ENCODE peak calls at places on chromosomes 13 and 19, in eight cellular contexts. B is anterior cingulate cortex, R is pancreas, O is heart right ventricle, S is SW480, X is iPS-NIHi11, M is NCI-H2107, U is iPS DF 6.9. I is an unnamed sample.

GRCh38 chr19:42474743-42475142 is 32.0 kb upstream of the CXCL17 start:
- DNase-seq in R (no peak), U (no peak), O (no peak), M (no peak), X (no peak), B (no peak), S (no peak), I (no peak)

GRCh38 chr13:94063096-94063495 is 416.4 kb downstream of the DCT start:
- DNase-seq in O (no peak), S (no peak), M (no peak), B (no peak), R (no peak), X (no peak), U (no peak), I (no peak)

GRCh38 chr19:38213911-38214625 is 10.0 kb downstream of the DPF1 start:
- DNase-seq in X (no peak), M (no peak), S (peak; percentile 95), U (no peak), R (no peak), B (peak; percentile 45), O (no peak), I (peak; percentile 27)

GRCh38 chr19:12838182-12838890 is at the start of gene MAST1:
- DNase-seq in R (peak; percentile 54), B (no peak), O (peak; percentile 25), M (no peak), U (no peak), X (peak; percentile 78), S (peak; percentile 58), I (peak; percentile 15)

GRCh38 chr19:9941236-9941635 is 4.9 kb upstream of the OLFM2 start:
- DNase-seq in R (no peak), X (no peak), B (no peak), S (no peak), M (no peak), O (no peak), U (no peak), I (no peak)

GRCh38 chr13:30607908-30608307 is 9.8 kb upstream of the USPL1 start:
- DNase-seq in B (no peak), U (no peak), R (no peak), S (peak; percentile 99), X (no peak), O (no peak), M (peak; percentile 35), I (peak; percentile 3)

GRCh38 chr13:113647351-113648217 is 10.4 kb downstream of the ATP4B start:
- DNase-seq in X (no peak), R (peak; percentile 97), U (no peak), S (peak; percentile 15), B (peak; percentile 85), O (peak; percentile 90), M (peak; percentile 84), I (peak; percentile 98)

GRCh38 chr19:12952488-12953455 is 4.3 kb downstream of the GADD45GIP1 start:
- DNase-seq in O (no peak), U (no peak), M (no peak), S (no peak), X (no peak), R (no peak), B (peak; percentile 49), I (no peak)

GRCh38 chr13:36421447-36421846 is 10.8 kb upstream of the CCNA1 start:
- DNase-seq in R (no peak), B (no peak), U (no peak), O (no peak), M (no peak), S (no peak), X (no peak), I (no peak)

GRCh38 chr19:35642798-35643254 is 1.3 kb downstream of the ETV2 start:
- DNase-seq in R (peak; percentile 75), X (no peak), U (no peak), O (no peak), M (no peak), S (no peak), B (no peak), I (no peak)

GRCh38 chr13:27997904-27998522 is 9.5 kb upstream of the URAD start:
- DNase-seq in X (peak; percentile 58), S (peak; percentile 66), B (no peak), O (peak; percentile 31), R (peak; percentile 49), U (no peak), M (no peak), I (peak; percentile 45)

GRCh38 chr13:23020246-23020843 is 160.4 kb upstream of the SGCG start:
- DNase-seq in M (no peak), S (peak; percentile 74), B (no peak), R (no peak), O (no peak), X (peak; percentile 47), U (peak; percentile 43), I (peak; percentile 60)

GRCh38 chr19:16421982-16422381 is 49.8 kb downstream of the EPS15L1 start:
- DNase-seq in R (no peak), U (no peak), X (no peak), B (no peak), M (no peak), O (no peak), S (no peak), I (no peak)

GRCh38 chr19:13599681-13600080 is 93.4 kb upstream of the CACNA1A start:
- DNase-seq in M (peak; percentile 23), O (no peak), S (no peak), X (no peak), U (no peak), B (no peak), R (no peak), I (no peak)

GRCh38 chr19:52785506-52785905 is 1.1 kb downstream of the ZNF600 start:
- DNase-seq in U (no peak), M (no peak), O (no peak), S (no peak), X (no peak), B (no peak), R (no peak), I (no peak)

GRCh38 chr19:861756-862528 is 2.5 kb downstream of the CFD start:
- DNase-seq in S (peak; percentile 65), M (peak; percentile 38), B (no peak), R (peak; percentile 74), U (peak; percentile 77), O (peak; percentile 60), X (peak; percentile 94), I (no peak)

GRCh38 chr19:49472936-49473335 is 1.1 kb upstream of the FLT3LG start:
- DNase-seq in S (no peak), X (no peak), R (no peak), O (no peak), M (no peak), U (no peak), B (no peak), I (no peak)

GRCh38 chr13:93872376-93872775 is 607.1 kb downstream of the DCT start:
- DNase-seq in O (no peak), M (no peak), U (no peak), R (no peak), X (peak; percentile 15), B (no peak), S (no peak), I (no peak)

GRCh38 chr13:113802090-113802531 is 43.1 kb downstream of the TMEM255B start:
- DNase-seq in O (peak; percentile 46), U (no peak), B (no peak), M (no peak), R (no peak), S (peak; percentile 74), X (peak; percentile 90), I (no peak)

GRCh38 chr19:56341948-56342347 is 27.3 kb upstream of the ZSCAN5A start:
- DNase-seq in S (no peak), M (no peak), R (no peak), X (no peak), U (no peak), B (no peak), O (no peak), I (no peak)

GRCh38 chr13:45831851-45832250 is 19.7 kb downstream of the SIAH3 start:
- DNase-seq in X (no peak), B (no peak), M (no peak), O (no peak), S (no peak), R (no peak), U (no peak), I (no peak)

GRCh38 chr13:94784066-94784465 is 71.7 kb upstream of the SOX21 start:
- DNase-seq in R (no peak), S (no peak), U (no peak), X (no peak), B (no peak), M (no peak), O (no peak), I (no peak)